ENCODE peak calls at places on chromosomes 13 and 19, in seven cellular contexts. One of them, this sample, is unnamed.

GRCh38 chr19:48480476-48481190 is 11.5 kb downstream of the CYTH2 start:
- DNase-seq in prostate gland: no peak
- DNase-seq in testis: peak
- DNase-seq in bronchial epithelial cell: no peak
- DNase-seq in aorta: peak
- DNase-seq in uterus: peak
- DNase-seq in neural progenitor cell: no peak
- DNase-seq in this sample: no peak

GRCh38 chr13:96090240-96091101 is 564 bp downstream of the HS6ST3 start:
- DNase-seq in prostate gland: no peak
- DNase-seq in testis: peak
- DNase-seq in bronchial epithelial cell: no peak
- DNase-seq in aorta: peak
- DNase-seq in uterus: no peak
- DNase-seq in neural progenitor cell: peak
- DNase-seq in this sample: no peak

GRCh38 chr19:55508120-55508519 is 19.9 kb downstream of the SSC5D start:
- DNase-seq in prostate gland: no peak
- DNase-seq in testis: no peak
- DNase-seq in bronchial epithelial cell: no peak
- DNase-seq in aorta: no peak
- DNase-seq in uterus: no peak
- DNase-seq in neural progenitor cell: no peak
- DNase-seq in this sample: no peak

GRCh38 chr13:29993716-29994488 is 143.5 kb upstream of the UBL3 start:
- DNase-seq in prostate gland: no peak
- DNase-seq in testis: no peak
- DNase-seq in bronchial epithelial cell: peak
- DNase-seq in aorta: no peak
- DNase-seq in uterus: no peak
- DNase-seq in neural progenitor cell: no peak
- DNase-seq in this sample: no peak

GRCh38 chr13:62931901-62932883 is 1516.5 kb upstream of the PCDH20 start:
- DNase-seq in prostate gland: no peak
- DNase-seq in testis: no peak
- DNase-seq in bronchial epithelial cell: no peak
- DNase-seq in aorta: no peak
- DNase-seq in uterus: no peak
- DNase-seq in neural progenitor cell: no peak
- DNase-seq in this sample: no peak

GRCh38 chr13:97353927-97354326 is 80.0 kb upstream of the RAP2A start:
- DNase-seq in prostate gland: no peak
- DNase-seq in testis: no peak
- DNase-seq in bronchial epithelial cell: no peak
- DNase-seq in aorta: no peak
- DNase-seq in uterus: no peak
- DNase-seq in neural progenitor cell: no peak
- DNase-seq in this sample: no peak

GRCh38 chr13:80469841-80470378 is 129.0 kb upstream of the SPRY2 start:
- DNase-seq in prostate gland: no peak
- DNase-seq in testis: peak
- DNase-seq in bronchial epithelial cell: peak
- DNase-seq in aorta: peak
- DNase-seq in uterus: peak
- DNase-seq in neural progenitor cell: no peak
- DNase-seq in this sample: no peak

GRCh38 chr19:46979103-46979769 is 40.4 kb upstream of the NPAS1 start:
- DNase-seq in prostate gland: peak
- DNase-seq in testis: peak
- DNase-seq in bronchial epithelial cell: no peak
- DNase-seq in aorta: no peak
- DNase-seq in uterus: no peak
- DNase-seq in neural progenitor cell: no peak
- DNase-seq in this sample: no peak

GRCh38 chr13:44879452-44880058 is 109.7 kb downstream of the NUFIP1 start:
- DNase-seq in prostate gland: no peak
- DNase-seq in testis: no peak
- DNase-seq in bronchial epithelial cell: peak
- DNase-seq in aorta: no peak
- DNase-seq in uterus: no peak
- DNase-seq in neural progenitor cell: no peak
- DNase-seq in this sample: peak

GRCh38 chr19:55086730-55087541 is 11.3 kb downstream of the EPS8L1 start:
- DNase-seq in prostate gland: peak
- DNase-seq in testis: peak
- DNase-seq in bronchial epithelial cell: peak
- DNase-seq in aorta: peak
- DNase-seq in uterus: peak
- DNase-seq in neural progenitor cell: peak
- DNase-seq in this sample: no peak

GRCh38 chr13:27408074-27408473 is 16.3 kb upstream of the GTF3A start:
- DNase-seq in prostate gland: no peak
- DNase-seq in testis: no peak
- DNase-seq in bronchial epithelial cell: no peak
- DNase-seq in aorta: no peak
- DNase-seq in uterus: no peak
- DNase-seq in neural progenitor cell: no peak
- DNase-seq in this sample: no peak

GRCh38 chr13:48188640-48189039 is 44.4 kb upstream of the ITM2B start:
- DNase-seq in prostate gland: no peak
- DNase-seq in testis: no peak
- DNase-seq in bronchial epithelial cell: no peak
- DNase-seq in aorta: no peak
- DNase-seq in uterus: no peak
- DNase-seq in neural progenitor cell: no peak
- DNase-seq in this sample: no peak

GRCh38 chr13:114043421-114044053 is 69.7 kb upstream of the C13orf46 start:
- DNase-seq in prostate gland: no peak
- DNase-seq in testis: no peak
- DNase-seq in bronchial epithelial cell: no peak
- DNase-seq in aorta: no peak
- DNase-seq in uterus: peak
- DNase-seq in neural progenitor cell: no peak
- DNase-seq in this sample: peak

GRCh38 chr19:53881482-53882390 is at the start of gene PRKCG:
- DNase-seq in prostate gland: no peak
- DNase-seq in testis: no peak
- DNase-seq in bronchial epithelial cell: no peak
- DNase-seq in aorta: peak
- DNase-seq in uterus: no peak
- DNase-seq in neural progenitor cell: peak
- DNase-seq in this sample: peak

GRCh38 chr19:5775668-5776309 is 8.8 kb downstream of the PRR22 start:
- DNase-seq in prostate gland: no peak
- DNase-seq in testis: no peak
- DNase-seq in bronchial epithelial cell: peak
- DNase-seq in aorta: no peak
- DNase-seq in uterus: no peak
- DNase-seq in neural progenitor cell: no peak
- DNase-seq in this sample: no peak

GRCh38 chr19:52007436-52007804 is 591 bp downstream of the ZNF615 start:
- DNase-seq in prostate gland: no peak
- DNase-seq in testis: peak
- DNase-seq in bronchial epithelial cell: no peak
- DNase-seq in aorta: no peak
- DNase-seq in uterus: no peak
- DNase-seq in neural progenitor cell: peak
- DNase-seq in this sample: no peak

GRCh38 chr19:5664515-5664914 is 15.8 kb downstream of the MICOS13 start:
- DNase-seq in prostate gland: no peak
- DNase-seq in testis: no peak
- DNase-seq in bronchial epithelial cell: no peak
- DNase-seq in aorta: no peak
- DNase-seq in uterus: no peak
- DNase-seq in neural progenitor cell: no peak
- DNase-seq in this sample: no peak

GRCh38 chr13:31818236-31818635 is 78.9 kb downstream of the RXFP2 start:
- DNase-seq in prostate gland: no peak
- DNase-seq in testis: no peak
- DNase-seq in bronchial epithelial cell: peak
- DNase-seq in aorta: no peak
- DNase-seq in uterus: no peak
- DNase-seq in neural progenitor cell: no peak
- DNase-seq in this sample: no peak

GRCh38 chr13:36767276-36767675 is 51.7 kb upstream of the RFXAP start:
- DNase-seq in prostate gland: no peak
- DNase-seq in testis: no peak
- DNase-seq in bronchial epithelial cell: no peak
- DNase-seq in aorta: no peak
- DNase-seq in uterus: no peak
- DNase-seq in neural progenitor cell: no peak
- DNase-seq in this sample: no peak

GRCh38 chr13:76735641-76736040 is 150.6 kb downstream of the KCTD12 start:
- DNase-seq in prostate gland: no peak
- DNase-seq in testis: no peak
- DNase-seq in bronchial epithelial cell: no peak
- DNase-seq in aorta: no peak
- DNase-seq in uterus: no peak
- DNase-seq in neural progenitor cell: no peak
- DNase-seq in this sample: no peak
- H3K4me3 ChIP-seq in prostate gland: no peak
- H3K4me3 ChIP-seq in testis: no peak
- H3K4me3 ChIP-seq in bronchial epithelial cell: no peak
- H3K4me3 ChIP-seq in aorta: no peak
- H3K4me3 ChIP-seq in uterus: no peak
- H3K4me3 ChIP-seq in neural progenitor cell: no peak
- H3K4me3 ChIP-seq in this sample: no peak

GRCh38 chr19:41341669-41342490 is 11.8 kb downstream of the TGFB1 start:
- DNase-seq in prostate gland: no peak
- DNase-seq in testis: no peak
- DNase-seq in bronchial epithelial cell: no peak
- DNase-seq in aorta: no peak
- DNase-seq in uterus: no peak
- DNase-seq in neural progenitor cell: no peak
- DNase-seq in this sample: no peak
- H3K4me3 ChIP-seq in prostate gland: no peak
- H3K4me3 ChIP-seq in testis: no peak
- H3K4me3 ChIP-seq in bronchial epithelial cell: no peak
- H3K4me3 ChIP-seq in aorta: no peak
- H3K4me3 ChIP-seq in uterus: no peak
- H3K4me3 ChIP-seq in neural progenitor cell: no peak
- H3K4me3 ChIP-seq in this sample: no peak

GRCh38 chr19:40144151-40144550 is 47.1 kb upstream of the MAP3K10 start:
- DNase-seq in prostate gland: no peak
- DNase-seq in testis: no peak
- DNase-seq in bronchial epithelial cell: no peak
- DNase-seq in aorta: no peak
- DNase-seq in uterus: no peak
- DNase-seq in neural progenitor cell: no peak
- DNase-seq in this sample: peak

GRCh38 chr19:40144947-40145748 is 46.1 kb upstream of the MAP3K10 start:
- DNase-seq in prostate gland: no peak
- DNase-seq in testis: no peak
- DNase-seq in bronchial epithelial cell: no peak
- DNase-seq in aorta: no peak
- DNase-seq in uterus: no peak
- DNase-seq in neural progenitor cell: no peak
- DNase-seq in this sample: no peak

GRCh38 chr19:40150170-40150569 is 41.1 kb upstream of the MAP3K10 start:
- DNase-seq in prostate gland: no peak
- DNase-seq in testis: no peak
- DNase-seq in bronchial epithelial cell: no peak
- DNase-seq in aorta: no peak
- DNase-seq in uterus: no peak
- DNase-seq in neural progenitor cell: no peak
- DNase-seq in this sample: no peak

GRCh38 chr19:40147338-40147692 is 43.9 kb upstream of the MAP3K10 start:
- DNase-seq in prostate gland: no peak
- DNase-seq in testis: no peak
- DNase-seq in bronchial epithelial cell: no peak
- DNase-seq in aorta: no peak
- DNase-seq in uterus: no peak
- DNase-seq in neural progenitor cell: no peak
- DNase-seq in this sample: no peak

GRCh38 chr19:40147693-40148347 is 43.4 kb upstream of the MAP3K10 start:
- DNase-seq in prostate gland: no peak
- DNase-seq in testis: no peak
- DNase-seq in bronchial epithelial cell: peak
- DNase-seq in aorta: no peak
- DNase-seq in uterus: no peak
- DNase-seq in neural progenitor cell: no peak
- DNase-seq in this sample: no peak
- H3K4me3 ChIP-seq in prostate gland: no peak
- H3K4me3 ChIP-seq in testis: peak
- H3K4me3 ChIP-seq in bronchial epithelial cell: no peak
- H3K4me3 ChIP-seq in aorta: no peak
- H3K4me3 ChIP-seq in uterus: no peak
- H3K4me3 ChIP-seq in neural progenitor cell: no peak
- H3K4me3 ChIP-seq in this sample: no peak

GRCh38 chr19:1852729-1853128 is 4.4 kb upstream of the REXO1 start:
- DNase-seq in prostate gland: no peak
- DNase-seq in testis: no peak
- DNase-seq in bronchial epithelial cell: no peak
- DNase-seq in aorta: no peak
- DNase-seq in uterus: no peak
- DNase-seq in neural progenitor cell: no peak
- DNase-seq in this sample: no peak

GRCh38 chr19:1849999-1850398 is 1.7 kb upstream of the REXO1 start:
- DNase-seq in prostate gland: no peak
- DNase-seq in testis: no peak
- DNase-seq in bronchial epithelial cell: no peak
- DNase-seq in aorta: no peak
- DNase-seq in uterus: no peak
- DNase-seq in neural progenitor cell: no peak
- DNase-seq in this sample: no peak

GRCh38 chr19:1852294-1852646 is 4.0 kb upstream of the REXO1 start:
- DNase-seq in prostate gland: no peak
- DNase-seq in testis: no peak
- DNase-seq in bronchial epithelial cell: no peak
- DNase-seq in aorta: no peak
- DNase-seq in uterus: no peak
- DNase-seq in neural progenitor cell: no peak
- DNase-seq in this sample: no peak

GRCh38 chr19:1851581-1852293 is 3.5 kb upstream of the REXO1 start:
- DNase-seq in prostate gland: no peak
- DNase-seq in testis: no peak
- DNase-seq in bronchial epithelial cell: no peak
- DNase-seq in aorta: no peak
- DNase-seq in uterus: no peak
- DNase-seq in neural progenitor cell: no peak
- DNase-seq in this sample: peak

DNA sequence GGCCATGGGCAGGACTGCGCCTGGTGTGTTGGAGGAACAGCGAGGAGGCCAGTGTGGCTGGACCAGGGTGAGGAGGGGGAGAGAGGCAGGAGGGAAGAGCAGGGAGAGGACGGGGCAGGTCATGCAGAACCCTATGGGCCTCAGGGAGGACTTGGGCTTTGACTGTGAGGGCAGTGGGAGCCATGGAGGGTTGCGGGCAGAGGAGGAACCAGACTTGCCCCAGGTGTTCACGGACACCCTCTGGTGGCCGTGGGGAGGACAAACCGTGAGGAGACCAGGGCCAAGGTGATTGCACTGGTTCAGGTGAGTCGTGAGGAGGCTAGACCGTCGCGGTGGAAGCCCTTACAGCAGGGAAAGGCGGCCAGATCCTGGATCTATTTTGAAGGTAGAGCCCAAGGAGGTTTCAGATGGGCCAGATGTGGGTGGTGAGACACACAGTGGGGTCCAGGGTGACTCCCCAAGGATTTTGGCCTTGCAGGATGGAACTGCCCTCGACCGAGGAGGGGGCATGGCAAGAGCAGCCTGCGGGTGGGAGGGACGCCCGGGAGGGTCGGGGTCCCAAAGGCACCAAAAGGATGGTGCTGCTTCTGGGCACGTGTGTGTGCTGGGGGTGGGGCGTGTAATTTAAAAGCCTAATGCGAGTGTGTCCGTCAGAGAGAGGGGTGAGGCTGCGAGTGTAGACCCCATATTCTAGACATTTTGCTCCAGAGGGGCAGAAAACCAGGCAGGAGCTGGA is 2.7 kb upstream of the REXO1 start:
- DNase-seq in prostate gland: no peak
- DNase-seq in testis: no peak
- DNase-seq in bronchial epithelial cell: no peak
- DNase-seq in aorta: no peak
- DNase-seq in uterus: no peak
- DNase-seq in neural progenitor cell: no peak
- DNase-seq in this sample: no peak
- H3K4me3 ChIP-seq in prostate gland: no peak
- H3K4me3 ChIP-seq in testis: peak
- H3K4me3 ChIP-seq in bronchial epithelial cell: no peak
- H3K4me3 ChIP-seq in aorta: no peak
- H3K4me3 ChIP-seq in uterus: no peak
- H3K4me3 ChIP-seq in neural progenitor cell: no peak
- H3K4me3 ChIP-seq in this sample: no peak

This sample was measured in Jurkat, Clone E6-1.